ENCODE peak calls at places on chromosome 22, in five cellular contexts. O is fibroblast of villous mesenchyme, P is NCI-H2227 treated with DMSO at 0.1 percent for 48 hours, X is amygdala, H is T-helper 22 cell. K is an unnamed sample.

GRCh38 chr22:25054943-25055511 is 102.5 kb downstream of the KIAA1671 start:
- DNase-seq in O (no peak), P (no peak), H (no peak), X (no peak), K (no peak)

GRCh38 chr22:35397095-35397904 is 2.6 kb upstream of the MCM5 start:
- DNase-seq in P (peak; percentile 20), O (peak; percentile 41), H (no peak), X (no peak), K (no peak)

GRCh38 chr22:42925598-42925997 is 68.5 kb upstream of the ARFGAP3 start:
- DNase-seq in H (no peak), X (no peak), P (no peak), O (no peak), K (no peak)

GRCh38 chr22:37753746-37754145 is 54.0 kb upstream of the GCAT start:
- DNase-seq in X (no peak), O (no peak), H (no peak), P (no peak), K (no peak)

GRCh38 chr22:26648011-26648497 is 9.3 kb upstream of the MIAT start:
- DNase-seq in O (no peak), X (no peak), H (peak; percentile 20), P (peak; percentile 58), K (no peak)

GRCh38 chr22:44147036-44147645 is 33.6 kb upstream of the PARVG start:
- DNase-seq in P (no peak), O (no peak), H (no peak), X (no peak), K (no peak)

GRCh38 chr22:19578180-19579004 is 54.2 kb upstream of the CLDN5 start:
- DNase-seq in P (no peak), H (no peak), O (no peak), X (no peak), K (no peak)

GRCh38 chr22:20206709-20207215 is 55.9 kb upstream of the CCDC188 start:
- DNase-seq in X (no peak), O (peak; percentile 34), P (no peak), H (no peak), K (peak; percentile 48)

GRCh38 chr22:39332441-39333064 is 13.1 kb upstream of the RPL3 start:
- DNase-seq in O (no peak), P (no peak), H (no peak), X (no peak), K (no peak)

GRCh38 chr22:47695176-47695575 is 932.7 kb downstream of the TBC1D22A start:
- DNase-seq in X (no peak), O (no peak), H (no peak), P (no peak), K (no peak)

GRCh38 chr22:42930810-42931420 is 73.8 kb upstream of the ARFGAP3 start:
- DNase-seq in O (no peak), H (no peak), X (no peak), P (no peak), K (no peak)

GRCh38 chr22:44632823-44633478 is 69.1 kb upstream of the PRR5 start:
- DNase-seq in P (no peak), H (no peak), X (no peak), O (no peak), K (no peak)

GRCh38 chr22:47423861-47424820 is 661.7 kb downstream of the TBC1D22A start:
- DNase-seq in O (no peak), H (no peak), X (no peak), P (no peak), K (no peak)

GRCh38 chr22:49965291-49966040 is 4.9 kb downstream of the PIM3 start:
- DNase-seq in O (no peak), P (no peak), X (no peak), H (no peak), K (no peak)

GRCh38 chr22:35230839-35231584 is 26.3 kb upstream of the HMGXB4 start:
- DNase-seq in X (no peak), H (no peak), P (peak; percentile 23), O (no peak), K (no peak)

GRCh38 chr22:39545310-39546063 is 12.9 kb upstream of the RPS19BP1 start:
- DNase-seq in P (no peak), H (no peak), O (peak; percentile 48), X (no peak), K (no peak)

GRCh38 chr22:20440637-20441591 is 3.3 kb upstream of the SCARF2 start:
- DNase-seq in H (no peak), X (no peak), O (no peak), P (no peak), K (no peak)

GRCh38 chr22:42621505-42622002 is 6.9 kb upstream of the POLDIP3 start:
- DNase-seq in X (no peak), H (no peak), P (peak; percentile 8), O (peak; percentile 62), K (no peak)

GRCh38 chr22:32480238-32480637 is 5.6 kb downstream of the FBXO7 start:
- DNase-seq in P (no peak), H (no peak), X (no peak), O (no peak), K (no peak)

GRCh38 chr22:23904855-23905254 is 10.7 kb downstream of the MIF start:
- DNase-seq in P (no peak), H (no peak), X (peak; percentile 20), O (no peak), K (no peak)

GRCh38 chr22:48257690-48258065 is 1495.2 kb downstream of the TBC1D22A start:
- DNase-seq in P (no peak), X (no peak), H (no peak), O (no peak), K (no peak)

GRCh38 chr22:20479612-20480196 is 15.9 kb downstream of the KLHL22 start:
- DNase-seq in H (no peak), X (no peak), O (peak; percentile 26), P (no peak), K (no peak)

GRCh38 chr22:20940178-20940790 is 23.1 kb downstream of the CRKL start:
- DNase-seq in P (no peak), H (no peak), O (peak; percentile 72), X (no peak), K (no peak)

GRCh38 chr22:30837531-30837930 is 131.0 kb downstream of the MORC2 start:
- DNase-seq in P (no peak), X (peak; percentile 11), H (no peak), O (no peak), K (no peak)

GRCh38 chr22:23169032-23169384 is 11.3 kb upstream of the BCR start:
- DNase-seq in H (no peak), P (no peak), O (no peak), X (no peak), K (no peak)

GRCh38 chr22:43544282-43544673 is 132.5 kb downstream of the MPPED1 start:
- DNase-seq in O (no peak), X (no peak), H (no peak), P (no peak), K (no peak)

GRCh38 chr22:44680058-44680457 is 21.9 kb upstream of the PRR5 start:
- DNase-seq in P (no peak), X (no peak), H (no peak), O (no peak), K (no peak)

GRCh38 chr22:39472570-39473556 is 16.1 kb downstream of the MGAT3 start:
- DNase-seq in O (peak; percentile 88), P (no peak), H (no peak), X (no peak), K (no peak)

GRCh38 chr22:45574069-45574703 is 71.5 kb downstream of the FBLN1 start:
- DNase-seq in P (no peak), X (no peak), O (no peak), H (no peak), K (no peak)

GRCh38 chr22:31122532-31123291 is at the start of gene INPP5J:
- DNase-seq in X (no peak), P (peak; percentile 20), O (peak; percentile 41), H (no peak), K (peak; percentile 73)

GRCh38 chr22:22558972-22559603 is at the start of gene PRAME:
- DNase-seq in O (peak; percentile 23), H (peak; percentile 11), P (peak; percentile 84), X (no peak), K (peak; percentile 81)

GRCh38 chr22:42414565-42415298 is 17.5 kb downstream of the NFAM1 start:
- DNase-seq in O (no peak), X (no peak), P (no peak), H (no peak), K (no peak)

GRCh38 chr22:23012081-23012622 is 58.2 kb upstream of the GNAZ start:
- DNase-seq in O (no peak), H (no peak), X (no peak), P (no peak), K (no peak)

GRCh38 chr22:47192651-47193437 is 430.4 kb downstream of the TBC1D22A start:
- DNase-seq in X (no peak), P (no peak), O (no peak), H (no peak), K (peak; percentile 25)

GRCh38 chr22:20083891-20084546 is 4.0 kb downstream of the DGCR8 start:
- DNase-seq in X (no peak), H (no peak), P (no peak), O (no peak), K (no peak)

GRCh38 chr22:24244144-24244787 is 616 bp downstream of the GGT5 start:
- DNase-seq in X (no peak), H (no peak), P (no peak), O (peak; percentile 53), K (no peak)

GRCh38 chr22:24471570-24471969 is 23.6 kb upstream of the UPB1 start:
- DNase-seq in H (no peak), X (no peak), O (peak; percentile 77), P (no peak), K (no peak)

GRCh38 chr22:43346521-43346929 is 3.4 kb upstream of the SCUBE1 start:
- DNase-seq in O (peak; percentile 31), H (peak; percentile 21), P (no peak), X (no peak), K (no peak)

K was measured in H54.